ENCODE peak calls at places on chromosomes 11 and 22, in nine cellular contexts. One of them, this sample, is unnamed.
A peak's percentile ranks its signal among the peaks of the same experiment; 100 is the strongest.

GRCh38 chr11:58957922-58958321 is 18.6 kb downstream of the GLYATL1 start:
- DNase-seq in ovary: no peak
- DNase-seq in cardiac muscle cell: no peak
- DNase-seq in GM23338: no peak
- DNase-seq in CD4-positive, alpha-beta memory T cell: no peak
- DNase-seq in lung: no peak
- DNase-seq in body of pancreas: no peak
- DNase-seq in Peyer's patch: no peak
- DNase-seq in neuronal stem cell: no peak
- DNase-seq in this sample: no peak

GRCh38 chr11:125071408-125071807 is 8.3 kb downstream of the SLC37A2 start:
- DNase-seq in ovary: peak; percentile 20
- DNase-seq in cardiac muscle cell: no peak
- DNase-seq in GM23338: no peak
- DNase-seq in CD4-positive, alpha-beta memory T cell: no peak
- DNase-seq in lung: no peak
- DNase-seq in body of pancreas: no peak
- DNase-seq in Peyer's patch: no peak
- DNase-seq in neuronal stem cell: no peak
- DNase-seq in this sample: no peak

GRCh38 chr11:106091480-106092123 is 14.1 kb downstream of the AASDHPPT start:
- DNase-seq in ovary: no peak
- DNase-seq in cardiac muscle cell: no peak
- DNase-seq in GM23338: no peak
- DNase-seq in CD4-positive, alpha-beta memory T cell: no peak
- DNase-seq in lung: no peak
- DNase-seq in body of pancreas: no peak
- DNase-seq in Peyer's patch: no peak
- DNase-seq in neuronal stem cell: no peak
- DNase-seq in this sample: no peak

GRCh38 chr11:117026593-117027330 is 71.5 kb downstream of the SIK3 start:
- DNase-seq in ovary: no peak
- DNase-seq in cardiac muscle cell: no peak
- DNase-seq in GM23338: no peak
- DNase-seq in CD4-positive, alpha-beta memory T cell: no peak
- DNase-seq in lung: no peak
- DNase-seq in body of pancreas: no peak
- DNase-seq in Peyer's patch: no peak
- DNase-seq in neuronal stem cell: no peak
- DNase-seq in this sample: no peak

GRCh38 chr22:31538815-31539214 is 42.5 kb downstream of the SFI1 start:
- DNase-seq in ovary: no peak
- DNase-seq in cardiac muscle cell: no peak
- DNase-seq in GM23338: no peak
- DNase-seq in CD4-positive, alpha-beta memory T cell: no peak
- DNase-seq in lung: no peak
- DNase-seq in body of pancreas: no peak
- DNase-seq in Peyer's patch: no peak
- DNase-seq in neuronal stem cell: no peak
- DNase-seq in this sample: no peak

GRCh38 chr11:19664896-19665548 is 47.6 kb upstream of the NAV2 start:
- DNase-seq in ovary: no peak
- DNase-seq in cardiac muscle cell: no peak
- DNase-seq in GM23338: no peak
- DNase-seq in CD4-positive, alpha-beta memory T cell: no peak
- DNase-seq in lung: peak; percentile 41
- DNase-seq in body of pancreas: no peak
- DNase-seq in Peyer's patch: no peak
- DNase-seq in neuronal stem cell: no peak
- DNase-seq in this sample: no peak

GRCh38 chr22:26977741-26978140 is 320.4 kb downstream of the MIAT start:
- DNase-seq in ovary: no peak
- DNase-seq in cardiac muscle cell: peak; percentile 35
- DNase-seq in GM23338: peak; percentile 47
- DNase-seq in CD4-positive, alpha-beta memory T cell: no peak
- DNase-seq in lung: no peak
- DNase-seq in body of pancreas: no peak
- DNase-seq in Peyer's patch: no peak
- DNase-seq in neuronal stem cell: no peak
- DNase-seq in this sample: no peak

GRCh38 chr11:1749020-1749758 is 1.2 kb downstream of the IFITM10 start:
- DNase-seq in ovary: no peak
- DNase-seq in cardiac muscle cell: peak; percentile 24
- DNase-seq in GM23338: peak; percentile 52
- DNase-seq in CD4-positive, alpha-beta memory T cell: no peak
- DNase-seq in lung: no peak
- DNase-seq in body of pancreas: no peak
- DNase-seq in Peyer's patch: no peak
- DNase-seq in neuronal stem cell: no peak
- DNase-seq in this sample: no peak

GRCh38 chr11:75342966-75343870 is 8.2 kb downstream of the ARRB1 start:
- DNase-seq in ovary: no peak
- DNase-seq in cardiac muscle cell: no peak
- DNase-seq in GM23338: peak; percentile 79
- DNase-seq in CD4-positive, alpha-beta memory T cell: no peak
- DNase-seq in lung: peak; percentile 87
- DNase-seq in body of pancreas: peak; percentile 95
- DNase-seq in Peyer's patch: no peak
- DNase-seq in neuronal stem cell: no peak
- DNase-seq in this sample: no peak

GRCh38 chr22:24426859-24427499 is 420 bp upstream of the ADORA2A start:
- DNase-seq in ovary: no peak
- DNase-seq in cardiac muscle cell: no peak
- DNase-seq in GM23338: no peak
- DNase-seq in CD4-positive, alpha-beta memory T cell: no peak
- DNase-seq in lung: no peak
- DNase-seq in body of pancreas: no peak
- DNase-seq in Peyer's patch: no peak
- DNase-seq in neuronal stem cell: no peak
- DNase-seq in this sample: no peak
- H3K4me1 ChIP-seq in ovary: peaks cover 1% of the 10 kb centered on the region
- H3K4me1 ChIP-seq in cardiac muscle cell: no peaks in the 10 kb centered on the region
- H3K4me1 ChIP-seq in GM23338: peaks cover 5% of the 10 kb centered on the region
- H3K4me1 ChIP-seq in CD4-positive, alpha-beta memory T cell: peaks cover 72% of the 10 kb centered on the region
- H3K4me1 ChIP-seq in lung: peaks cover 20% of the 10 kb centered on the region
- H3K4me1 ChIP-seq in body of pancreas: peaks cover 18% of the 10 kb centered on the region
- H3K4me1 ChIP-seq in Peyer's patch: peaks cover 30% of the 10 kb centered on the region
- H3K4me1 ChIP-seq in neuronal stem cell: peaks cover 14% of the 10 kb centered on the region
- H3K4me1 ChIP-seq in this sample: peaks cover 4% of the 10 kb centered on the region

DNA sequence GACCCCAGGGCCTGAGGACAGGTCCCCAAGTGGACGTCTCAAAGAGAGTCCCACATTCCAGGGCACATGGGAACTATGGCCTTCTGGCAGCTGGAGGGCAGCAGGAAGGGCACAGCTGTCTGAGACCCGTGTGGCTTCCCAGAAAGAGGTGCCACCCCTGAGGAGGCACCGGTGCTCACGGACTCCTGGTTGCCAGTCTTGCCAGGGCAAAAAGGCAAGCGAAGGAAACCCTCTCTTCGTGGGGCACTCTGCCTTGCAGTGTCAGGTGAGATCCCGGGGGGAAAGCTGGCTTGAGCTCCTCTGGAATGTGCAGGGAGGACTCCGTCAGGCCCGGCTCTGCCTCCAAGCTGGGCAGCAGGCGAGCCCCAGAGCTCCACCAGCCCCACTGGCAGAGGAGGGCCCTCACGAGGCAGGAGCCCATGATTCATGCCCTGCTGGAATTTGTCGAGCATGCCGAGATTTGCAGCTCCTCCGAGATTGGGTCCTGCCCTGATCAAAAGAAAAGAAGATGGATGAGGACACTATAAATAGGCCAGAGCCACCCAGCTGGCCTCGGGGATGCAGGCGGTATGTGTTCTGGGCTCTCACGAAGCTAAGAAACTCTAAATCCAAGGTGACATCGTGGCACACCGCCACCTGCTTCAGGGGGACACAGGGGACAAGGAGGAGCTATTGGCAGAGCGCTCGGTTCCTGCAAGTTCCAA is 9.9 kb upstream of the CELSR1 start:
- DNase-seq in ovary: no peak
- DNase-seq in cardiac muscle cell: peak; percentile 71
- DNase-seq in GM23338: no peak
- DNase-seq in CD4-positive, alpha-beta memory T cell: no peak
- DNase-seq in lung: no peak
- DNase-seq in body of pancreas: peak; percentile 42
- DNase-seq in Peyer's patch: no peak
- DNase-seq in neuronal stem cell: no peak
- DNase-seq in this sample: no peak
- H3K4me3 ChIP-seq in ovary: no peak overlapping the region
- H3K4me3 ChIP-seq in cardiac muscle cell: no peak overlapping the region
- H3K4me3 ChIP-seq in GM23338: no peak overlapping the region
- H3K4me3 ChIP-seq in CD4-positive, alpha-beta memory T cell: no peak overlapping the region
- H3K4me3 ChIP-seq in lung: no peak overlapping the region
- H3K4me3 ChIP-seq in body of pancreas: no peak overlapping the region
- H3K4me3 ChIP-seq in Peyer's patch: no peak overlapping the region
- H3K4me3 ChIP-seq in neuronal stem cell: no peak overlapping the region
- H3K4me3 ChIP-seq in this sample: no peak overlapping the region

GRCh38 chr11:73333626-73334199 is 25.6 kb downstream of the ARHGEF17 start:
- DNase-seq in ovary: no peak
- DNase-seq in cardiac muscle cell: no peak
- DNase-seq in GM23338: no peak
- DNase-seq in CD4-positive, alpha-beta memory T cell: no peak
- DNase-seq in lung: no peak
- DNase-seq in body of pancreas: no peak
- DNase-seq in Peyer's patch: no peak
- DNase-seq in neuronal stem cell: no peak
- DNase-seq in this sample: no peak
- H3K27me3 ChIP-seq in ovary: no peaks in the 10 kb centered on the region
- H3K27me3 ChIP-seq in cardiac muscle cell: no peaks in the 10 kb centered on the region
- H3K27me3 ChIP-seq in GM23338: peaks cover 39% of the 10 kb centered on the region
- H3K27me3 ChIP-seq in CD4-positive, alpha-beta memory T cell: no peaks in the 10 kb centered on the region
- H3K27me3 ChIP-seq in lung: no peaks in the 10 kb centered on the region
- H3K27me3 ChIP-seq in body of pancreas: no peaks in the 10 kb centered on the region
- H3K27me3 ChIP-seq in Peyer's patch: no peaks in the 10 kb centered on the region
- H3K27me3 ChIP-seq in neuronal stem cell: no peaks in the 10 kb centered on the region
- H3K27me3 ChIP-seq in this sample: no peaks in the 10 kb centered on the region

DNA sequence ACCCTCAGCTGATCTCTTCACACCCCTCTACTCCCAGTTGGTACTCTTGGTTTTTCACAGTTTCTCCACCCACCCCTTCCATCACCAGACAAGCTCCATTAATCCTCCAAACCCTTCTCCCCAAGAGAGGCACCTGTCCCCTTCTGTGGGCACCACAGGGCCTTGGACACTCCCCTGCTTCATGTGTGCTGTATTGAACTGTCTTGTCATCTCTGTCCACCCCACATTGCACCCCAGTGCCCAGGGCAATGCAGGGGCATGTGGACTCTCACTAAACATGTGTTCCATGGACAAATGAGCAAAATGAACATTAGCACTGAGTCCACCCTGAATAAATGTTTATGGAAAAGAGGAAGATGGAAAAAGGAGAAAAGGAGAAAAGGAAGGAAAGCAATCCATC is 181.4 kb downstream of the BCR start:
- DNase-seq in ovary: no peak
- DNase-seq in cardiac muscle cell: no peak
- DNase-seq in GM23338: no peak
- DNase-seq in CD4-positive, alpha-beta memory T cell: no peak
- DNase-seq in lung: no peak
- DNase-seq in body of pancreas: no peak
- DNase-seq in Peyer's patch: no peak
- DNase-seq in neuronal stem cell: no peak
- DNase-seq in this sample: no peak
- H3K4me1 ChIP-seq in ovary: no peaks in the 10 kb centered on the region
- H3K4me1 ChIP-seq in cardiac muscle cell: no peaks in the 10 kb centered on the region
- H3K4me1 ChIP-seq in GM23338: peaks cover under 1% of the 10 kb centered on the region
- H3K4me1 ChIP-seq in CD4-positive, alpha-beta memory T cell: no peaks in the 10 kb centered on the region
- H3K4me1 ChIP-seq in lung: no peaks in the 10 kb centered on the region
- H3K4me1 ChIP-seq in body of pancreas: no peaks in the 10 kb centered on the region
- H3K4me1 ChIP-seq in Peyer's patch: no peaks in the 10 kb centered on the region
- H3K4me1 ChIP-seq in neuronal stem cell: no peaks in the 10 kb centered on the region
- H3K4me1 ChIP-seq in this sample: no peaks in the 10 kb centered on the region

DNA sequence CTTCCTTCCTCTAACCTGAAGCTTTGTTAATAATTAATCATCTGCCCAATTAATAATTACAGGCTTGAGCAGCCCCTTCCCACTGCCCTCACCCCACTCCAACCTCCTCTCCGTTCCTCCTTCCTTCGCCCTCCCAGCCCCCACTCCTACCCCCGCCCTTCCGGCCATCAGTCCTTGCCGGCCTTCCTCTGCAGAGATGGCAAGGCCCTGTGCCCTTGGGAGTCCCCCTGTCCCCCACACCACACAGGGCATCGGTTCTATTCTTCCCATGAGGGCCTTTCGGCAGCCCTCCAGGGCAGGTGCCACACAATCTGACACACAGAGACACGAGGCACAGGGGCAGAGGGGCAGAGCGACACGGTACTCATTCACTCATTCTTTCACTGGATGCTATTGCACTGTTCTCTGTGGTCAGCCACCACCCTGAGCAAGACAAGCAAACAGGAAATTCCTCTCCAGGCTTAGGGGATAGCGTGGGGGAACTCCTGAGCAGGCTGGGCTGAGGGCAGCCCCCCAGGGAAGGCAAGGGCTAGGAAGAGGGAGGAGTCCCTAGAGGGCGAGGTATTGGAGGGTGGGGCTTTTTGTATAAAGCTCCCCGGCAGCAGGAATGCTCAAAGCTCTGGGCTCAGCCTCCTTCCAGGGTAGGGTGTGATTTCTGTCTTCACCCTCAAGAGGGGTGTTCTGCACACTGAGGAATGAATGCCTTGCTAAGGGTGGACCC is 14.8 kb downstream of the MGAT3 start:
- DNase-seq in ovary: no peak
- DNase-seq in cardiac muscle cell: peak; percentile 46
- DNase-seq in GM23338: no peak
- DNase-seq in CD4-positive, alpha-beta memory T cell: no peak
- DNase-seq in lung: peak; percentile 48
- DNase-seq in body of pancreas: no peak
- DNase-seq in Peyer's patch: peak; percentile 48
- DNase-seq in neuronal stem cell: no peak
- DNase-seq in this sample: no peak
- H3K4me3 ChIP-seq in ovary: no peak overlapping the region
- H3K4me3 ChIP-seq in cardiac muscle cell: no peak overlapping the region
- H3K4me3 ChIP-seq in GM23338: peak overlapping the region; percentile 30
- H3K4me3 ChIP-seq in CD4-positive, alpha-beta memory T cell: no peak overlapping the region
- H3K4me3 ChIP-seq in lung: no peak overlapping the region
- H3K4me3 ChIP-seq in body of pancreas: no peak overlapping the region
- H3K4me3 ChIP-seq in Peyer's patch: no peak overlapping the region
- H3K4me3 ChIP-seq in neuronal stem cell: no peak overlapping the region
- H3K4me3 ChIP-seq in this sample: no peak overlapping the region

GRCh38 chr22:21030032-21030431 is 2.3 kb downstream of the SLC7A4 start:
- DNase-seq in ovary: no peak
- DNase-seq in cardiac muscle cell: no peak
- DNase-seq in GM23338: no peak
- DNase-seq in CD4-positive, alpha-beta memory T cell: no peak
- DNase-seq in lung: no peak
- DNase-seq in body of pancreas: no peak
- DNase-seq in Peyer's patch: no peak
- DNase-seq in neuronal stem cell: no peak
- DNase-seq in this sample: no peak
- H3K27me3 ChIP-seq in ovary: no peaks in the 10 kb centered on the region
- H3K27me3 ChIP-seq in cardiac muscle cell: peaks cover 23% of the 10 kb centered on the region
- H3K27me3 ChIP-seq in GM23338: peaks cover 26% of the 10 kb centered on the region
- H3K27me3 ChIP-seq in CD4-positive, alpha-beta memory T cell: peaks cover 6% of the 10 kb centered on the region
- H3K27me3 ChIP-seq in lung: no peaks in the 10 kb centered on the region
- H3K27me3 ChIP-seq in body of pancreas: no peaks in the 10 kb centered on the region
- H3K27me3 ChIP-seq in Peyer's patch: peaks cover 10% of the 10 kb centered on the region
- H3K27me3 ChIP-seq in neuronal stem cell: peaks cover 18% of the 10 kb centered on the region
- H3K27me3 ChIP-seq in this sample: no peaks in the 10 kb centered on the region